ENCODE peak calls at places on chromosomes 11 and 22, in seven cellular contexts. N, R, V, C, Y, O and F are unnamed samples.

GRCh38 chr11:121692236-121692635 is 239.5 kb upstream of the SORL1-AS1 start:
- DNase-seq in N (no peak), R (no peak), V (no peak), C (no peak), Y (no peak), O (no peak), F (no peak)

GRCh38 chr22:31080848-31081649 is at the start of gene SMTN:
- DNase-seq in N (peak; percentile 80), R (peak; percentile 91), V (peak; percentile 75), C (peak; percentile 83), Y (peak; percentile 89), O (peak; percentile 92), F (peak; percentile 80)

GRCh38 chr11:88799749-88800500 is 265.9 kb downstream of the GRM5 start:
- DNase-seq in N (no peak), R (no peak), V (no peak), C (no peak), Y (no peak), O (no peak), F (no peak)

GRCh38 chr11:816433-816779 is 2.3 kb upstream of the PNPLA2 start:
- DNase-seq in N (no peak), R (no peak), V (no peak), C (no peak), Y (no peak), O (no peak), F (no peak)

GRCh38 chr11:11993814-11994213 is 14.6 kb downstream of the DKK3 start:
- DNase-seq in N (peak; percentile 87), R (peak; percentile 65), V (peak; percentile 90), C (peak; percentile 53), Y (no peak), O (no peak), F (no peak)

GRCh38 chr11:101909087-101909486 is 5.7 kb upstream of the CEP126 start:
- DNase-seq in N (no peak), R (no peak), V (no peak), C (no peak), Y (no peak), O (no peak), F (no peak)

GRCh38 chr22:28180804-28181203 is 261.7 kb upstream of the PITPNB start:
- DNase-seq in N (no peak), R (no peak), V (no peak), C (no peak), Y (no peak), O (no peak), F (no peak)

GRCh38 chr11:35040221-35040942 is 98.6 kb upstream of the CD44 start:
- DNase-seq in N (peak; percentile 86), R (no peak), V (no peak), C (no peak), Y (no peak), O (no peak), F (no peak)

GRCh38 chr11:130214861-130215530 is 55.4 kb downstream of the ST14 start:
- DNase-seq in N (no peak), R (peak; percentile 11), V (no peak), C (no peak), Y (no peak), O (no peak), F (no peak)

GRCh38 chr11:17743808-17744119 is 9.2 kb downstream of the KCNC1 start:
- DNase-seq in N (no peak), R (no peak), V (peak; percentile 23), C (no peak), Y (no peak), O (no peak), F (no peak)

GRCh38 chr22:21000215-21000986 is 1.5 kb downstream of the THAP7 start:
- DNase-seq in N (no peak), R (no peak), V (no peak), C (no peak), Y (no peak), O (no peak), F (no peak)

GRCh38 chr11:34405079-34405858 is 33.5 kb upstream of the CAT start:
- DNase-seq in N (peak; percentile 12), R (peak; percentile 34), V (no peak), C (no peak), Y (no peak), O (no peak), F (peak; percentile 83)

GRCh38 chr11:115642660-115643059 is 138.4 kb upstream of the CADM1 start:
- DNase-seq in N (no peak), R (no peak), V (no peak), C (no peak), Y (no peak), O (no peak), F (no peak)

GRCh38 chr22:23984430-23984829 is 4.5 kb downstream of the GSTT2 start:
- DNase-seq in N (no peak), R (no peak), V (no peak), C (peak; percentile 48), Y (no peak), O (no peak), F (no peak)

GRCh38 chr22:22773979-22774738 is 113.5 kb upstream of the IGLL5 start:
- DNase-seq in N (no peak), R (no peak), V (no peak), C (no peak), Y (no peak), O (no peak), F (no peak)

GRCh38 chr11:72753341-72754148 is 1.3 kb upstream of the ARAP1 start:
- DNase-seq in N (no peak), R (no peak), V (no peak), C (no peak), Y (no peak), O (no peak), F (no peak)

GRCh38 chr22:19604711-19605268 is 80.6 kb upstream of the CLDN5 start:
- DNase-seq in N (no peak), R (no peak), V (no peak), C (no peak), Y (no peak), O (no peak), F (no peak)

GRCh38 chr11:46658259-46658658 is 40.9 kb downstream of the ATG13 start:
- DNase-seq in N (peak; percentile 48), R (no peak), V (no peak), C (no peak), Y (peak; percentile 81), O (no peak), F (no peak)

GRCh38 chr22:20211997-20212753 is 55.9 kb downstream of the RTN4R start:
- DNase-seq in N (peak; percentile 28), R (no peak), V (peak; percentile 45), C (peak; percentile 56), Y (no peak), O (peak; percentile 74), F (no peak)

GRCh38 chr11:9280655-9281301 is 15.6 kb upstream of the DENND5A start:
- DNase-seq in N (peak; percentile 73), R (no peak), V (no peak), C (no peak), Y (no peak), O (no peak), F (no peak)

GRCh38 chr11:112082729-112083128 is 3.8 kb downstream of the TIMM8B start:
- DNase-seq in N (peak; percentile 54), R (no peak), V (no peak), C (no peak), Y (no peak), O (no peak), F (no peak)

GRCh38 chr11:4936745-4937144 is 10.7 kb downstream of the OR51A4 start:
- DNase-seq in N (no peak), R (no peak), V (no peak), C (no peak), Y (no peak), O (no peak), F (no peak)

GRCh38 chr11:68958211-68958610 is 22.6 kb downstream of the MRGPRD start:
- DNase-seq in N (no peak), R (no peak), V (no peak), C (no peak), Y (no peak), O (peak; percentile 13), F (no peak)

GRCh38 chr11:68954970-68955958 is 25.5 kb downstream of the MRGPRD start:
- DNase-seq in N (peak; percentile 5), R (peak; percentile 39), V (no peak), C (no peak), Y (peak; percentile 39), O (peak; percentile 65), F (peak; percentile 81)

GRCh38 chr11:68959465-68960298 is 21.1 kb downstream of the MRGPRD start:
- DNase-seq in N (no peak), R (no peak), V (no peak), C (no peak), Y (no peak), O (peak; percentile 29), F (peak; percentile 44)

GRCh38 chr11:68956547-68957254 is 24.1 kb downstream of the MRGPRD start:
- DNase-seq in N (no peak), R (no peak), V (no peak), C (no peak), Y (no peak), O (no peak), F (no peak)

DNA sequence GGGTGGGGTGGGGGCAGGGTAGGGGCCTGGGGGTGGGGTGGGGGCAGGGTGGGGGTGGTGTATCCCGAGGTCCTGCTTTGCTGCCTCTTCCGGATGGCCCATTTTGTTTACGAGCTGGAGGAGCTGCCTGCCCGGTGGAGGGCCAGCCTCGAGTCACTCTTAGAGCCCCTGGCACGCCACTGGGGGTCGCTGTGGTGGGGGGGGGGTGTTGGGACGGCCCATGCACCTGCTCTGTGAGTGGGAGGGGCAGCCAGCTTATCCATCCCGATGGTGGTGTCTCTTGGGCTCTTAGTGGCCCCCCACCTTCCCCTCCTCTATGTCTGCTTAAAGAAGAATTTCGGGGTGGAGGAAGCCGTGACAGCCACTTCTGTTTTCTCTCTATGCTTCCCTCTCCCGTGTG is 24.6 kb downstream of the MRGPRD start:
- DNase-seq in N (no peak), R (no peak), V (no peak), C (no peak), Y (no peak), O (no peak), F (peak; percentile 61)
- TF ChIP-seq CTCF in N (peak; percentile 42), R (no peak), V (no peak), C (peak; percentile 60), Y (no peak), O (no peak), F (peak; percentile 33)

DNA sequence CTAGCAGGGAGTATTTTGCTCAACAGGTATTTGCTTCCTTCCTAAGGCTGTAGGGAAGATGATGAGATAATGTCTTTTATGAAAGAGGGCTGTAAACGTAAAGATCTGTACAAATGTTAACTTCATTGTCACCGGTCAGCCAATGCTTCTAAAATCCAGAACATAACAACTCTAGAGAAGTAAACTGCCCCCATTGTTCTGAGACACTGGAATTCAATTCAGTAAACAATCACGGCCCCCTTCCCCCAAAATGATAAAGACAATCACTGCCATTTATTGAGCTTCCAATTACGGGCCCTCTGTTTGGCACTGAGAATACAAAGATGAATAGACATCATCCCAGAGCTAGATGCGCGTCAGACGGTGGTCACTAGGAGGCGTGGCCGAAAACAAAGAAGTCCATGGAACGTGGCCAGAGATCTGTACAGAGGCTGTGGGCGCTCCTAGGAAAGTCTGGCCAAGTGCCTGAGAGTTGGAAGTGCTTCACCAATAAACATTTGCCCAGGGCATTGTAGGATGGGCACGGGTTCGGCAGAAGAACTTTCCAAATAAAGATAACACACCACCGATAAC is 576 bp downstream of the TMEM258 start:
- DNase-seq in N (peak; percentile 96), R (peak; percentile 67), V (peak; percentile 90), C (peak; percentile 63), Y (peak; percentile 78), O (peak; percentile 68), F (peak; percentile 78)
- TF ChIP-seq CTCF in N (peak; percentile 4), R (no peak), V (peak; percentile 33), C (no peak), Y (no peak), O (no peak), F (no peak)

GRCh38 chr11:32334822-32335221 is 100.5 kb downstream of the WT1 start:
- DNase-seq in N (no peak), R (no peak), V (no peak), C (peak; percentile 55), Y (no peak), O (no peak), F (no peak)
- TF ChIP-seq CTCF in N (peak; percentile 42), R (no peak), V (no peak), C (peak; percentile 62), Y (no peak), O (peak; percentile 17), F (peak; percentile 25)

GRCh38 chr11:41947392-41947791 is 487.9 kb upstream of the LRRC4C start:
- DNase-seq in N (no peak), R (no peak), V (no peak), C (no peak), Y (no peak), O (no peak), F (no peak)
- TF ChIP-seq CTCF in N (no peak), R (no peak), V (no peak), C (no peak), Y (no peak), O (no peak), F (no peak)